ENCODE peak calls at places on chromosomes 3 and 15, in six cellular contexts. One of them, this sample, is unnamed.

GRCh38 chr15:66842710-66843441 is 140.8 kb downstream of the SMAD6 start:
- DNase-seq in fibroblast of villous mesenchyme: peak
- DNase-seq in mesothelial cell of epicardium: peak
- DNase-seq in glutamatergic neuron: peak
- DNase-seq in hepatocyte: peak
- DNase-seq in tibial nerve: peak
- DNase-seq in this sample: no peak

GRCh38 chr3:42601898-42602581 is 1.6 kb downstream of the NKTR start:
- DNase-seq in fibroblast of villous mesenchyme: no peak
- DNase-seq in mesothelial cell of epicardium: no peak
- DNase-seq in glutamatergic neuron: no peak
- DNase-seq in hepatocyte: peak
- DNase-seq in tibial nerve: no peak
- DNase-seq in this sample: no peak

GRCh38 chr15:100849021-100849831 is 30.4 kb upstream of the ALDH1A3 start:
- DNase-seq in fibroblast of villous mesenchyme: peak
- DNase-seq in mesothelial cell of epicardium: no peak
- DNase-seq in glutamatergic neuron: peak
- DNase-seq in hepatocyte: no peak
- DNase-seq in tibial nerve: no peak
- DNase-seq in this sample: peak

GRCh38 chr15:89857673-89858072 is 36.1 kb downstream of the AP3S2 start:
- DNase-seq in fibroblast of villous mesenchyme: no peak
- DNase-seq in mesothelial cell of epicardium: no peak
- DNase-seq in glutamatergic neuron: no peak
- DNase-seq in hepatocyte: peak
- DNase-seq in tibial nerve: no peak
- DNase-seq in this sample: no peak

GRCh38 chr15:69009353-69009752 is 5.1 kb upstream of the NOX5 start:
- DNase-seq in fibroblast of villous mesenchyme: no peak
- DNase-seq in mesothelial cell of epicardium: no peak
- DNase-seq in glutamatergic neuron: no peak
- DNase-seq in hepatocyte: no peak
- DNase-seq in tibial nerve: no peak
- DNase-seq in this sample: no peak

GRCh38 chr3:138781012-138781470 is 53.7 kb downstream of the PIK3CB start:
- DNase-seq in fibroblast of villous mesenchyme: peak
- DNase-seq in mesothelial cell of epicardium: no peak
- DNase-seq in glutamatergic neuron: no peak
- DNase-seq in hepatocyte: no peak
- DNase-seq in tibial nerve: no peak
- DNase-seq in this sample: no peak

GRCh38 chr15:92663250-92663951 is 7.8 kb upstream of the FAM174B start:
- DNase-seq in fibroblast of villous mesenchyme: no peak
- DNase-seq in mesothelial cell of epicardium: no peak
- DNase-seq in glutamatergic neuron: no peak
- DNase-seq in hepatocyte: no peak
- DNase-seq in tibial nerve: no peak
- DNase-seq in this sample: peak

GRCh38 chr3:39407259-39407629 is 724 bp downstream of the RPSA start:
- DNase-seq in fibroblast of villous mesenchyme: peak
- DNase-seq in mesothelial cell of epicardium: no peak
- DNase-seq in glutamatergic neuron: no peak
- DNase-seq in hepatocyte: no peak
- DNase-seq in tibial nerve: no peak
- DNase-seq in this sample: no peak

GRCh38 chr3:21533047-21533446 is 218.0 kb downstream of the ZNF385D start:
- DNase-seq in fibroblast of villous mesenchyme: no peak
- DNase-seq in mesothelial cell of epicardium: no peak
- DNase-seq in glutamatergic neuron: no peak
- DNase-seq in hepatocyte: no peak
- DNase-seq in tibial nerve: no peak
- DNase-seq in this sample: no peak

GRCh38 chr3:99509224-99509623 is 129.2 kb upstream of the COL8A1 start:
- DNase-seq in fibroblast of villous mesenchyme: peak
- DNase-seq in mesothelial cell of epicardium: no peak
- DNase-seq in glutamatergic neuron: no peak
- DNase-seq in hepatocyte: no peak
- DNase-seq in tibial nerve: no peak
- DNase-seq in this sample: no peak

GRCh38 chr3:171516765-171517164 is 56.6 kb upstream of the TNIK start:
- DNase-seq in fibroblast of villous mesenchyme: no peak
- DNase-seq in mesothelial cell of epicardium: no peak
- DNase-seq in glutamatergic neuron: no peak
- DNase-seq in hepatocyte: no peak
- DNase-seq in tibial nerve: no peak
- DNase-seq in this sample: no peak

GRCh38 chr3:11328196-11328945 is 56.2 kb downstream of the ATG7 start:
- DNase-seq in fibroblast of villous mesenchyme: no peak
- DNase-seq in mesothelial cell of epicardium: no peak
- DNase-seq in glutamatergic neuron: no peak
- DNase-seq in hepatocyte: no peak
- DNase-seq in tibial nerve: no peak
- DNase-seq in this sample: no peak

GRCh38 chr3:39178553-39178952 is 13.8 kb downstream of the XIRP1 start:
- DNase-seq in fibroblast of villous mesenchyme: peak
- DNase-seq in mesothelial cell of epicardium: no peak
- DNase-seq in glutamatergic neuron: no peak
- DNase-seq in hepatocyte: no peak
- DNase-seq in tibial nerve: no peak
- DNase-seq in this sample: no peak

GRCh38 chr3:31534036-31534435 is 1.3 kb downstream of the STT3B start:
- DNase-seq in fibroblast of villous mesenchyme: peak
- DNase-seq in mesothelial cell of epicardium: no peak
- DNase-seq in glutamatergic neuron: no peak
- DNase-seq in hepatocyte: peak
- DNase-seq in tibial nerve: no peak
- DNase-seq in this sample: no peak

GRCh38 chr15:67520276-67520975 is 505 bp upstream of the C15orf61 start:
- DNase-seq in fibroblast of villous mesenchyme: peak
- DNase-seq in mesothelial cell of epicardium: no peak
- DNase-seq in glutamatergic neuron: no peak
- DNase-seq in hepatocyte: no peak
- DNase-seq in tibial nerve: no peak
- DNase-seq in this sample: no peak

GRCh38 chr3:49019941-49020334 is 1.6 kb upstream of the DALRD3 start:
- DNase-seq in fibroblast of villous mesenchyme: peak
- DNase-seq in mesothelial cell of epicardium: no peak
- DNase-seq in glutamatergic neuron: no peak
- DNase-seq in hepatocyte: no peak
- DNase-seq in tibial nerve: no peak
- DNase-seq in this sample: no peak

GRCh38 chr3:178989821-178990220 is 81.8 kb downstream of the ZMAT3 start:
- DNase-seq in fibroblast of villous mesenchyme: no peak
- DNase-seq in mesothelial cell of epicardium: no peak
- DNase-seq in glutamatergic neuron: no peak
- DNase-seq in hepatocyte: no peak
- DNase-seq in tibial nerve: no peak
- DNase-seq in this sample: no peak

GRCh38 chr3:39990532-39990931 is 181.1 kb downstream of the MYRIP start:
- DNase-seq in fibroblast of villous mesenchyme: peak
- DNase-seq in mesothelial cell of epicardium: no peak
- DNase-seq in glutamatergic neuron: peak
- DNase-seq in hepatocyte: peak
- DNase-seq in tibial nerve: peak
- DNase-seq in this sample: peak

GRCh38 chr3:65433480-65433879 is 605.2 kb downstream of the MAGI1 start:
- DNase-seq in fibroblast of villous mesenchyme: no peak
- DNase-seq in mesothelial cell of epicardium: no peak
- DNase-seq in glutamatergic neuron: no peak
- DNase-seq in hepatocyte: no peak
- DNase-seq in tibial nerve: no peak
- DNase-seq in this sample: no peak

GRCh38 chr3:16510620-16511319 is 2.7 kb downstream of the RFTN1 start:
- DNase-seq in fibroblast of villous mesenchyme: no peak
- DNase-seq in mesothelial cell of epicardium: no peak
- DNase-seq in glutamatergic neuron: no peak
- DNase-seq in hepatocyte: no peak
- DNase-seq in tibial nerve: no peak
- DNase-seq in this sample: no peak

GRCh38 chr15:60003243-60004018 is 680 bp upstream of the FOXB1 start:
- DNase-seq in fibroblast of villous mesenchyme: no peak
- DNase-seq in mesothelial cell of epicardium: no peak
- DNase-seq in glutamatergic neuron: peak
- DNase-seq in hepatocyte: no peak
- DNase-seq in tibial nerve: no peak
- DNase-seq in this sample: peak

GRCh38 chr3:55842204-55842603 is 355.1 kb upstream of the WNT5A start:
- DNase-seq in fibroblast of villous mesenchyme: no peak
- DNase-seq in mesothelial cell of epicardium: no peak
- DNase-seq in glutamatergic neuron: no peak
- DNase-seq in hepatocyte: no peak
- DNase-seq in tibial nerve: no peak
- DNase-seq in this sample: no peak

GRCh38 chr15:95503107-95503506 is 827.4 kb upstream of the NR2F2 start:
- DNase-seq in fibroblast of villous mesenchyme: no peak
- DNase-seq in mesothelial cell of epicardium: no peak
- DNase-seq in glutamatergic neuron: no peak
- DNase-seq in hepatocyte: no peak
- DNase-seq in tibial nerve: no peak
- DNase-seq in this sample: no peak

GRCh38 chr3:50345586-50345985 is at the start of gene ZMYND10:
- DNase-seq in fibroblast of villous mesenchyme: peak
- DNase-seq in mesothelial cell of epicardium: no peak
- DNase-seq in glutamatergic neuron: peak
- DNase-seq in hepatocyte: peak
- DNase-seq in tibial nerve: no peak
- DNase-seq in this sample: peak

GRCh38 chr15:32669870-32670623 is 28.5 kb downstream of the SCG5 start:
- DNase-seq in fibroblast of villous mesenchyme: peak
- DNase-seq in mesothelial cell of epicardium: no peak
- DNase-seq in glutamatergic neuron: peak
- DNase-seq in hepatocyte: peak
- DNase-seq in tibial nerve: peak
- DNase-seq in this sample: no peak

GRCh38 chr15:60890361-60890991 is 338.6 kb downstream of the RORA start:
- DNase-seq in fibroblast of villous mesenchyme: no peak
- DNase-seq in mesothelial cell of epicardium: no peak
- DNase-seq in glutamatergic neuron: no peak
- DNase-seq in hepatocyte: no peak
- DNase-seq in tibial nerve: no peak
- DNase-seq in this sample: no peak

GRCh38 chr3:66836363-66837152 is 161.5 kb upstream of the KBTBD8 start:
- DNase-seq in fibroblast of villous mesenchyme: peak
- DNase-seq in mesothelial cell of epicardium: no peak
- DNase-seq in glutamatergic neuron: no peak
- DNase-seq in hepatocyte: no peak
- DNase-seq in tibial nerve: no peak
- DNase-seq in this sample: no peak

GRCh38 chr3:138066972-138067371 is 48.4 kb downstream of the DZIP1L start:
- DNase-seq in fibroblast of villous mesenchyme: no peak
- DNase-seq in mesothelial cell of epicardium: no peak
- DNase-seq in glutamatergic neuron: no peak
- DNase-seq in hepatocyte: no peak
- DNase-seq in tibial nerve: no peak
- DNase-seq in this sample: no peak

GRCh38 chr15:54576303-54576935 is 598.2 kb downstream of the UNC13C start:
- DNase-seq in fibroblast of villous mesenchyme: no peak
- DNase-seq in mesothelial cell of epicardium: no peak
- DNase-seq in glutamatergic neuron: no peak
- DNase-seq in hepatocyte: no peak
- DNase-seq in tibial nerve: no peak
- DNase-seq in this sample: no peak

GRCh38 chr3:126891791-126892190 is 91.1 kb upstream of the PLXNA1 start:
- DNase-seq in fibroblast of villous mesenchyme: no peak
- DNase-seq in mesothelial cell of epicardium: no peak
- DNase-seq in glutamatergic neuron: no peak
- DNase-seq in hepatocyte: no peak
- DNase-seq in tibial nerve: no peak
- DNase-seq in this sample: no peak

GRCh38 chr3:191290311-191291025 is 38.7 kb upstream of the CCDC50 start:
- DNase-seq in fibroblast of villous mesenchyme: peak
- DNase-seq in mesothelial cell of epicardium: no peak
- DNase-seq in glutamatergic neuron: no peak
- DNase-seq in hepatocyte: no peak
- DNase-seq in tibial nerve: no peak
- DNase-seq in this sample: peak

GRCh38 chr3:152458725-152459515 is 190.2 kb downstream of the MBNL1 start:
- DNase-seq in fibroblast of villous mesenchyme: peak
- DNase-seq in mesothelial cell of epicardium: no peak
- DNase-seq in glutamatergic neuron: no peak
- DNase-seq in hepatocyte: no peak
- DNase-seq in tibial nerve: no peak
- DNase-seq in this sample: no peak

GRCh38 chr15:87639305-87640011 is 617.1 kb downstream of the NTRK3 start:
- DNase-seq in fibroblast of villous mesenchyme: no peak
- DNase-seq in mesothelial cell of epicardium: no peak
- DNase-seq in glutamatergic neuron: no peak
- DNase-seq in hepatocyte: no peak
- DNase-seq in tibial nerve: no peak
- DNase-seq in this sample: no peak

GRCh38 chr3:197750396-197750831 is 731 bp downstream of the FYTTD1 start:
- DNase-seq in fibroblast of villous mesenchyme: peak
- DNase-seq in mesothelial cell of epicardium: peak
- DNase-seq in glutamatergic neuron: peak
- DNase-seq in hepatocyte: peak
- DNase-seq in tibial nerve: peak
- DNase-seq in this sample: peak
- TF ChIP-seq CTCF in fibroblast of villous mesenchyme: peak
- TF ChIP-seq CTCF in mesothelial cell of epicardium: no peak
- TF ChIP-seq CTCF in glutamatergic neuron: no peak
- TF ChIP-seq CTCF in hepatocyte: no peak
- TF ChIP-seq CTCF in tibial nerve: no peak
- TF ChIP-seq CTCF in this sample: no peak

GRCh38 chr15:41827290-41827879 is 507 bp upstream of the JMJD7 start:
- DNase-seq in fibroblast of villous mesenchyme: no peak
- DNase-seq in mesothelial cell of epicardium: no peak
- DNase-seq in glutamatergic neuron: no peak
- DNase-seq in hepatocyte: peak
- DNase-seq in tibial nerve: no peak
- DNase-seq in this sample: no peak
- TF ChIP-seq CTCF in fibroblast of villous mesenchyme: no peak
- TF ChIP-seq CTCF in mesothelial cell of epicardium: no peak
- TF ChIP-seq CTCF in glutamatergic neuron: no peak
- TF ChIP-seq CTCF in hepatocyte: no peak
- TF ChIP-seq CTCF in tibial nerve: no peak
- TF ChIP-seq CTCF in this sample: no peak

GRCh38 chr3:52014613-52015012 is 18.9 kb upstream of the RPL29 start:
- DNase-seq in fibroblast of villous mesenchyme: peak
- DNase-seq in mesothelial cell of epicardium: no peak
- DNase-seq in glutamatergic neuron: no peak
- DNase-seq in hepatocyte: peak
- DNase-seq in tibial nerve: no peak
- DNase-seq in this sample: no peak
- TF ChIP-seq CTCF in fibroblast of villous mesenchyme: peak
- TF ChIP-seq CTCF in mesothelial cell of epicardium: no peak
- TF ChIP-seq CTCF in glutamatergic neuron: peak
- TF ChIP-seq CTCF in hepatocyte: peak
- TF ChIP-seq CTCF in tibial nerve: peak
- TF ChIP-seq CTCF in this sample: no peak

DNA sequence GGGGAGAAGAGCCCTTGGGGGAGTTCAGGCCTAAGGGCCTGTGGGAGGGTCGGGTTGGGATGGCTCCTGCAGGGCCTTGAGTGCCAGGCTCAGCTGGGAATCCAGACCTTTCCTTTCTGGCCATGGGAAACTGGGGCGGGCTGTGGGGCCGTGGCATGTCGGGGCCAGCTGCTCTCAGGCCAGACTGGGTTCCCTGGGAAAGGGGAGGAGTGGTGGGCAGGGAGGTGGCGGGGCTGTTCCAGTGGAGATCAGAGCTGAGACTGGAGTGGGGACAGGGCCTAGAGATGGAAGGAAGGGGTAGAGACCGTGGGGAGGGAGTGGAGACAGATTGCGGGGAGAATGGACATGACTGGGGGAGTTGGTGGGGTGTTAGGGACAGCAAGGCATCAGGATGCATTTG is 20.3 kb downstream of the FBLN2 start:
- DNase-seq in fibroblast of villous mesenchyme: peak
- DNase-seq in mesothelial cell of epicardium: no peak
- DNase-seq in glutamatergic neuron: no peak
- DNase-seq in hepatocyte: no peak
- DNase-seq in tibial nerve: no peak
- DNase-seq in this sample: no peak
- TF ChIP-seq CTCF in fibroblast of villous mesenchyme: no peak
- TF ChIP-seq CTCF in mesothelial cell of epicardium: no peak
- TF ChIP-seq CTCF in glutamatergic neuron: no peak
- TF ChIP-seq CTCF in hepatocyte: no peak
- TF ChIP-seq CTCF in tibial nerve: no peak
- TF ChIP-seq CTCF in this sample: no peak